ENCODE peak calls at places on chromosomes 6 and 20, in five cellular contexts. A is GM12878, Y is NT2/D1, C is HepG2, V is H1. M is an unnamed sample.

GRCh38 chr6:21769973-21770372 is 176.4 kb downstream of the SOX4 start:
- DNase-seq in A (no peak), Y (no peak), C (no peak), V (no peak), M (no peak)

GRCh38 chr6:80769101-80769500 is 662.6 kb downstream of the BCKDHB start:
- DNase-seq in A (no peak), Y (no peak), C (no peak), V (no peak), M (no peak)

GRCh38 chr6:17470953-17471335 is 77.5 kb downstream of the CAP2 start:
- DNase-seq in A (no peak), Y (no peak), C (no peak), V (no peak), M (no peak)

GRCh38 chr6:39228992-39229767 is at the start of gene KCNK5:
- DNase-seq in A (no peak), Y (peak), C (peak), V (peak), M (peak)

GRCh38 chr6:139931746-139932145 is 557.3 kb upstream of the CITED2 start:
- DNase-seq in A (no peak), Y (no peak), C (no peak), V (no peak), M (no peak)

GRCh38 chr6:126477678-126478077 is 137.8 kb downstream of the CENPW start:
- DNase-seq in A (peak), Y (no peak), C (no peak), V (no peak), M (no peak)

GRCh38 chr20:23334111-23334510 is 16.5 kb upstream of the NXT1 start:
- DNase-seq in A (no peak), Y (no peak), C (no peak), V (no peak), M (no peak)

GRCh38 chr20:58471161-58471834 is 43.9 kb downstream of the APCDD1L start:
- DNase-seq in A (no peak), Y (no peak), C (no peak), V (peak), M (no peak)

GRCh38 chr20:61400499-61400898 is 148.4 kb downstream of the CDH4 start:
- DNase-seq in A (no peak), Y (no peak), C (no peak), V (no peak), M (no peak)

GRCh38 chr6:133768656-133769295 is 120.1 kb upstream of the TCF21 start:
- DNase-seq in A (no peak), Y (no peak), C (no peak), V (no peak), M (no peak)

GRCh38 chr20:51359401-51359800 is 183.1 kb downstream of the NFATC2 start:
- DNase-seq in A (no peak), Y (no peak), C (no peak), V (no peak), M (no peak)

GRCh38 chr20:22586645-22587310 is 2.4 kb upstream of the FOXA2 start:
- DNase-seq in A (no peak), Y (no peak), C (peak), V (peak), M (peak)

GRCh38 chr6:163717106-163717764 is 302.7 kb downstream of the QKI start:
- DNase-seq in A (no peak), Y (no peak), C (no peak), V (no peak), M (no peak)

GRCh38 chr20:49270736-49271135 is 7.1 kb downstream of the ZNFX1 start:
- DNase-seq in A (no peak), Y (no peak), C (no peak), V (no peak), M (no peak)

GRCh38 chr6:99589290-99589672 is 17.4 kb upstream of the PRDM13 start:
- DNase-seq in A (no peak), Y (no peak), C (no peak), V (peak), M (peak)

GRCh38 chr20:49560186-49560585 is 7.8 kb downstream of the PTGIS start:
- DNase-seq in A (no peak), Y (no peak), C (no peak), V (no peak), M (no peak)

GRCh38 chr6:5762561-5762968 is 244.2 kb downstream of the NRN1 start:
- DNase-seq in A (no peak), Y (no peak), C (no peak), V (no peak), M (no peak)

GRCh38 chr6:5786321-5787053 is 220.2 kb downstream of the NRN1 start:
- DNase-seq in A (no peak), Y (no peak), C (no peak), V (no peak), M (no peak)

GRCh38 chr6:11381801-11382513 is 149.5 kb upstream of the NEDD9 start:
- DNase-seq in A (peak), Y (no peak), C (no peak), V (no peak), M (no peak)

GRCh38 chr6:3026811-3027626 is 27.3 kb downstream of the NQO2 start:
- DNase-seq in A (peak), Y (no peak), C (no peak), V (no peak), M (no peak)

GRCh38 chr6:113018351-113019151 is 671.4 kb downstream of the RFPL4B start:
- DNase-seq in A (no peak), Y (no peak), C (no peak), V (no peak), M (no peak)

DNA sequence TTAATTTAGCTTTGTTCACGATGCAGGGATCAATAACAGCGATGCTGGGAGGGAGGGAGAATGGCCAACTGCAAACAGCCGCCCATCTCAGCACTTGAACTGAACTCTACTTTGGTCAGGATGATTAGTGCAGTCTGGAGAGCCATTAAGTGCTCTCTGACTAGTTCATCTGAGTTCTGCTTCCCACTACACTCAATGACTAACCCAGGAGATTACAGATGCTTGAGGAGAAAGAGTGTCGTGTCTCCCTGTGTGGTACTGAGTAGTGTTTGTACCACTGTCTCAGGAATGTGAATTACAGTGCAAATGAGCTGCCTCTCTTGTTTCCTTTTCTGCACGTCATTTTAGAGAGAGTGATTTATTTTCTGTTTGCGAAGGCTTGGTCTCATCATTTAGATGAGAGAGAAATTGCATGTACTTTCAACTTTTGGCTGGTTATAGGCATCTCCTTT is 23.5 kb downstream of the CARMIL1 start:
- DNase-seq in A (no peak), Y (no peak), C (no peak), V (no peak), M (no peak)
- TF ChIP-seq SUZ12 in A (no peak), Y (no peak), C (no peak), V (no peak), M (no peak)

DNA sequence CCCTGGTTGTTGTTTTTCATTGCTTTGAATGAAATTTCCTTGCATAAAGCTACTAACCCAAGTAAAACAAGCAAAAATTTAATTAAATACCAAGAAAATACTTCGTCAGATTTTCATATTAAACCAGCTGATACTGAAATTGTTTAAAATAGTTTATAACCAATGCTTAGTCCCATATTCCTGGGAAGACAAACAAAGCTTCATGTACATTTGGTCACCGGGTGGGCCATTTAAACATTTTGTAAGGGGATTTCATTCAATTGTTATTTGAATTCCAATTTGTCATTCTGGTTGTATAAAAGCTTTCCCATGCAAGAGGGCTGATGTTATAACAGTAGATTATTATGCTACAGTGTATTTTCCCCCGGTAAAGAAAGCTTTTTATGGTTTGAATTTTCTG is 578 bp upstream of the RBBP9 start:
- DNase-seq in A (no peak), Y (no peak), C (no peak), V (no peak), M (no peak)
- TF ChIP-seq SUZ12 in A (no peak), Y (no peak), C (no peak), V (no peak), M (no peak)

GRCh38 chr6:64483956-64484499 is 848.4 kb downstream of the PHF3 start:
- DNase-seq in A (no peak), Y (no peak), C (no peak), V (no peak), M (no peak)
- TF ChIP-seq SUZ12 in A (no peak), Y (no peak), C (no peak), V (no peak), M (no peak)

DNA sequence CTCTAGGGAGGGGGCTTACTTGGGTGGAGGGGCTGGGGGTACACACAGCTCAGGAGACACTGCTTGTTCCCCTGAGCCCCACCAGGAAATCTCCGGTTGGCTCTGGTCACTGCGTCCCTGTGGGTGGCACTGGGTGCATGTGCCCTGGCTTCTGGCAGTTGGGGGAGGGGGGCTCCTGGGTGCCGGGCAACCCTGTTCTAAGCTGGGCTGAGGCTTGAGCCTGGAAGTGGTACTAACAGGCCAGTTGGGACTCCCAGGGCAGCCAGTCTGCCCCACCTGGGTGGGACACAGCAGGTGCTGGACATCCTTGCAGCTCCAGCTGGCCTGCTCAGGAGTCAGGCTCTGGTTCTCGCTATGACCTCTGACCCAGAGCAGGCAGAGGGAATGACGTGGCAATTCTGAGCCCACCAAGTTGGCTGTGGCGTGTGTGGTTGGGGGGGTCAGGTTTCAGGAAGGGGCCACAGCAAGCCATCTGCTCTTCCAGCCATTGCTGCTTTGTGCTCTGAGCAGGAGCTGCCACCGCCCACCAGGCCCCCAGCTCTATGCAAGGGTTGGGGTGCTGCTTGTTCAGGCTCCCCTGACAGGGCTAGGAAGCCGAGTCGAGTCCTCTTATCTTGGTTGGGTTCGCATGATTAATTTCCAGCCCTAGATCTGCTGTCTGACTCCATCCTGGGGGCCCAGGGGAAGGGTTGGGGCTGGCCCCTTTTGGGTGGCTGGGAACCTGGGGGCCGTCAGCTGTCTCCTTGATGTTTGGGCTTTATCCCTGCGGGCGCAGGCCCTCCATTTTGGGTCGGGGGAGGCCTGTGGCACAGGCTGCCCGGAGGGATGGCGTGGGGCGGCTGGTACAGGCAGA is 590 bp downstream of the C20orf204 start:
- DNase-seq in A (no peak), Y (no peak), C (peak), V (no peak), M (no peak)
- TF ChIP-seq SUZ12 in A (no peak), Y (no peak), C (no peak), V (no peak), M (no peak)

GRCh38 chr6:6910734-6911295 is 196.9 kb upstream of the RREB1 start:
- DNase-seq in A (no peak), Y (no peak), C (no peak), V (no peak), M (no peak)
- TF ChIP-seq SUZ12 in A (no peak), Y (no peak), C (no peak), V (no peak), M (no peak)

M was measured in HEK293T.